ENCODE peak calls at places on chromosomes 7 and 10, in ten cellular contexts. One of them, this sample, is unnamed.

GRCh38 chr7:151087247-151088018 is 1.2 kb downstream of the AGAP3 start:
- DNase-seq in endothelial cell: no peak
- DNase-seq in RWPE1: peak; percentile 44
- DNase-seq in T-helper 1 cell: peak; percentile 38
- DNase-seq in GM04503: no peak
- DNase-seq in posterior vena cava: no peak
- DNase-seq in RKO: peak; percentile 72
- DNase-seq in HEK293T: peak; percentile 60
- DNase-seq in activated naive CD8-positive, alpha-beta T cell treated with anti-CD3 and anti-CD28 coated beads for 36 hours: peak; percentile 40
- DNase-seq in AG09309: no peak
- DNase-seq in this sample: no peak

GRCh38 chr10:49700997-49701396 is 21.5 kb downstream of the C10orf53 start:
- DNase-seq in RKO: no peak
- DNase-seq in GM04503: no peak
- DNase-seq in endothelial cell: no peak
- DNase-seq in posterior vena cava: no peak
- DNase-seq in RWPE1: no peak
- DNase-seq in activated naive CD8-positive, alpha-beta T cell treated with anti-CD3 and anti-CD28 coated beads for 36 hours: no peak
- DNase-seq in HEK293T: peak; percentile 23
- DNase-seq in AG09309: no peak
- DNase-seq in T-helper 1 cell: no peak
- DNase-seq in this sample: no peak

GRCh38 chr7:101792051-101792651 is 25.3 kb upstream of the CUX1 start:
- DNase-seq in RWPE1: peak; percentile 86
- DNase-seq in endothelial cell: no peak
- DNase-seq in posterior vena cava: peak; percentile 80
- DNase-seq in AG09309: peak; percentile 52
- DNase-seq in RKO: peak; percentile 28
- DNase-seq in HEK293T: no peak
- DNase-seq in activated naive CD8-positive, alpha-beta T cell treated with anti-CD3 and anti-CD28 coated beads for 36 hours: no peak
- DNase-seq in GM04503: peak; percentile 78
- DNase-seq in T-helper 1 cell: no peak
- DNase-seq in this sample: no peak

GRCh38 chr10:100341953-100342626 is 4.9 kb upstream of the SCD start:
- DNase-seq in AG09309: no peak
- DNase-seq in activated naive CD8-positive, alpha-beta T cell treated with anti-CD3 and anti-CD28 coated beads for 36 hours: peak; percentile 52
- DNase-seq in HEK293T: peak; percentile 87
- DNase-seq in T-helper 1 cell: peak; percentile 11
- DNase-seq in posterior vena cava: no peak
- DNase-seq in RKO: peak; percentile 64
- DNase-seq in endothelial cell: peak; percentile 63
- DNase-seq in RWPE1: peak; percentile 88
- DNase-seq in GM04503: no peak
- DNase-seq in this sample: no peak

GRCh38 chr7:108497082-108497725 is 28.7 kb downstream of the PNPLA8 start:
- DNase-seq in T-helper 1 cell: peak; percentile 3
- DNase-seq in AG09309: no peak
- DNase-seq in posterior vena cava: no peak
- DNase-seq in RWPE1: peak; percentile 50
- DNase-seq in endothelial cell: peak; percentile 51
- DNase-seq in HEK293T: peak; percentile 44
- DNase-seq in GM04503: no peak
- DNase-seq in activated naive CD8-positive, alpha-beta T cell treated with anti-CD3 and anti-CD28 coated beads for 36 hours: peak; percentile 18
- DNase-seq in RKO: peak; percentile 71
- DNase-seq in this sample: peak; percentile 11

GRCh38 chr7:134024729-134025128 is 102.4 kb upstream of the LRGUK start:
- DNase-seq in GM04503: no peak
- DNase-seq in T-helper 1 cell: no peak
- DNase-seq in RWPE1: no peak
- DNase-seq in AG09309: no peak
- DNase-seq in RKO: no peak
- DNase-seq in posterior vena cava: no peak
- DNase-seq in endothelial cell: no peak
- DNase-seq in activated naive CD8-positive, alpha-beta T cell treated with anti-CD3 and anti-CD28 coated beads for 36 hours: no peak
- DNase-seq in HEK293T: no peak
- DNase-seq in this sample: no peak

GRCh38 chr7:64665980-64666674 is at the start of gene ZNF107:
- DNase-seq in posterior vena cava: peak; percentile 98
- DNase-seq in AG09309: peak; percentile 83
- DNase-seq in RWPE1: peak; percentile 96
- DNase-seq in RKO: peak; percentile 97
- DNase-seq in GM04503: peak; percentile 79
- DNase-seq in endothelial cell: peak; percentile 80
- DNase-seq in T-helper 1 cell: peak; percentile 76
- DNase-seq in activated naive CD8-positive, alpha-beta T cell treated with anti-CD3 and anti-CD28 coated beads for 36 hours: peak; percentile 87
- DNase-seq in HEK293T: peak; percentile 83
- DNase-seq in this sample: peak; percentile 79

GRCh38 chr10:114735946-114736345 is 77.9 kb upstream of the ABLIM1 start:
- DNase-seq in RWPE1: no peak
- DNase-seq in posterior vena cava: no peak
- DNase-seq in AG09309: no peak
- DNase-seq in T-helper 1 cell: no peak
- DNase-seq in HEK293T: no peak
- DNase-seq in RKO: no peak
- DNase-seq in endothelial cell: no peak
- DNase-seq in GM04503: no peak
- DNase-seq in activated naive CD8-positive, alpha-beta T cell treated with anti-CD3 and anti-CD28 coated beads for 36 hours: no peak
- DNase-seq in this sample: no peak

GRCh38 chr7:4029941-4030340 is 652.2 kb upstream of the FOXK1 start:
- DNase-seq in GM04503: no peak
- DNase-seq in activated naive CD8-positive, alpha-beta T cell treated with anti-CD3 and anti-CD28 coated beads for 36 hours: no peak
- DNase-seq in AG09309: no peak
- DNase-seq in endothelial cell: no peak
- DNase-seq in T-helper 1 cell: no peak
- DNase-seq in HEK293T: no peak
- DNase-seq in RWPE1: no peak
- DNase-seq in RKO: no peak
- DNase-seq in posterior vena cava: no peak
- DNase-seq in this sample: no peak

GRCh38 chr7:141198191-141198958 is 124.5 kb downstream of the TMEM178B start:
- DNase-seq in activated naive CD8-positive, alpha-beta T cell treated with anti-CD3 and anti-CD28 coated beads for 36 hours: no peak
- DNase-seq in endothelial cell: no peak
- DNase-seq in RWPE1: no peak
- DNase-seq in RKO: peak; percentile 32
- DNase-seq in posterior vena cava: no peak
- DNase-seq in GM04503: no peak
- DNase-seq in AG09309: no peak
- DNase-seq in HEK293T: no peak
- DNase-seq in T-helper 1 cell: no peak
- DNase-seq in this sample: no peak

GRCh38 chr7:55568613-55569268 is 3.6 kb downstream of the VOPP1 start:
- DNase-seq in posterior vena cava: no peak
- DNase-seq in activated naive CD8-positive, alpha-beta T cell treated with anti-CD3 and anti-CD28 coated beads for 36 hours: no peak
- DNase-seq in AG09309: no peak
- DNase-seq in RWPE1: no peak
- DNase-seq in RKO: peak; percentile 21
- DNase-seq in HEK293T: no peak
- DNase-seq in T-helper 1 cell: no peak
- DNase-seq in GM04503: no peak
- DNase-seq in endothelial cell: no peak
- DNase-seq in this sample: no peak

GRCh38 chr7:137930616-137931015 is 71.3 kb downstream of the CREB3L2 start:
- DNase-seq in endothelial cell: no peak
- DNase-seq in GM04503: peak; percentile 58
- DNase-seq in AG09309: peak; percentile 67
- DNase-seq in HEK293T: no peak
- DNase-seq in RWPE1: peak; percentile 53
- DNase-seq in activated naive CD8-positive, alpha-beta T cell treated with anti-CD3 and anti-CD28 coated beads for 36 hours: no peak
- DNase-seq in T-helper 1 cell: no peak
- DNase-seq in posterior vena cava: no peak
- DNase-seq in RKO: peak; percentile 94
- DNase-seq in this sample: no peak

GRCh38 chr7:127377425-127377824 is 15.1 kb downstream of the ZNF800 start:
- DNase-seq in posterior vena cava: no peak
- DNase-seq in HEK293T: no peak
- DNase-seq in GM04503: no peak
- DNase-seq in endothelial cell: no peak
- DNase-seq in T-helper 1 cell: no peak
- DNase-seq in AG09309: no peak
- DNase-seq in RKO: no peak
- DNase-seq in RWPE1: no peak
- DNase-seq in activated naive CD8-positive, alpha-beta T cell treated with anti-CD3 and anti-CD28 coated beads for 36 hours: no peak
- DNase-seq in this sample: no peak